ENCODE peak calls at places on chromosomes 4 and X, in nine cellular contexts. One of them, this sample, is unnamed. For H3K9me3 and H3K4me1, the result is how much of the 10 kb centered on the place peaks cover.

GRCh38 chr4:94803181-94803580 is 45.4 kb downstream of the BMPR1B start:
- DNase-seq in Caco-2: no peak
- DNase-seq in thoracic aorta: no peak
- DNase-seq in A549: no peak
- DNase-seq in endodermal cell: no peak
- DNase-seq in cardiac muscle cell: no peak
- DNase-seq in fibroblast of lung: peak
- DNase-seq in RWPE2: no peak
- DNase-seq in CD8-positive, alpha-beta T cell: no peak
- DNase-seq in this sample: no peak

GRCh38 chrX:150696836-150697235 is 3.6 kb downstream of the MTMR1 start:
- DNase-seq in fibroblast of lung: no peak
- DNase-seq in endodermal cell: no peak
- DNase-seq in RWPE2: no peak
- DNase-seq in thoracic aorta: no peak
- DNase-seq in CD8-positive, alpha-beta T cell: no peak
- DNase-seq in A549: no peak
- DNase-seq in Caco-2: no peak
- DNase-seq in cardiac muscle cell: no peak
- DNase-seq in this sample: no peak

GRCh38 chr4:22897520-22898108 is 204.9 kb downstream of the GBA3 start:
- DNase-seq in cardiac muscle cell: peak
- DNase-seq in Caco-2: no peak
- DNase-seq in thoracic aorta: no peak
- DNase-seq in fibroblast of lung: peak
- DNase-seq in RWPE2: no peak
- DNase-seq in endodermal cell: peak
- DNase-seq in A549: peak
- DNase-seq in CD8-positive, alpha-beta T cell: no peak
- DNase-seq in this sample: no peak

GRCh38 chrX:109847257-109848187 is 114.5 kb upstream of the ACSL4 start:
- DNase-seq in thoracic aorta: no peak
- DNase-seq in cardiac muscle cell: no peak
- DNase-seq in fibroblast of lung: peak
- DNase-seq in RWPE2: no peak
- DNase-seq in CD8-positive, alpha-beta T cell: no peak
- DNase-seq in A549: peak
- DNase-seq in endodermal cell: no peak
- DNase-seq in Caco-2: peak
- DNase-seq in this sample: no peak

GRCh38 chr4:118948545-118949144 is 60.0 kb downstream of the SYNPO2 start:
- DNase-seq in Caco-2: no peak
- DNase-seq in CD8-positive, alpha-beta T cell: no peak
- DNase-seq in fibroblast of lung: no peak
- DNase-seq in endodermal cell: no peak
- DNase-seq in RWPE2: no peak
- DNase-seq in thoracic aorta: no peak
- DNase-seq in A549: no peak
- DNase-seq in cardiac muscle cell: no peak
- DNase-seq in this sample: no peak

GRCh38 chr4:33107813-33108212 is 2387.6 kb downstream of the PCDH7 start:
- DNase-seq in cardiac muscle cell: no peak
- DNase-seq in A549: no peak
- DNase-seq in thoracic aorta: no peak
- DNase-seq in endodermal cell: no peak
- DNase-seq in CD8-positive, alpha-beta T cell: no peak
- DNase-seq in RWPE2: no peak
- DNase-seq in fibroblast of lung: no peak
- DNase-seq in Caco-2: no peak
- DNase-seq in this sample: no peak

GRCh38 chr4:79217043-79217442 is 108.8 kb downstream of the NAA11 start:
- DNase-seq in endodermal cell: peak
- DNase-seq in RWPE2: no peak
- DNase-seq in CD8-positive, alpha-beta T cell: no peak
- DNase-seq in fibroblast of lung: no peak
- DNase-seq in thoracic aorta: no peak
- DNase-seq in Caco-2: no peak
- DNase-seq in cardiac muscle cell: no peak
- DNase-seq in A549: no peak
- DNase-seq in this sample: no peak

GRCh38 chr4:113961322-113961698 is 18.1 kb downstream of the ARSJ start:
- DNase-seq in RWPE2: no peak
- DNase-seq in endodermal cell: no peak
- DNase-seq in CD8-positive, alpha-beta T cell: no peak
- DNase-seq in thoracic aorta: no peak
- DNase-seq in cardiac muscle cell: no peak
- DNase-seq in fibroblast of lung: peak
- DNase-seq in Caco-2: no peak
- DNase-seq in A549: peak
- DNase-seq in this sample: no peak

GRCh38 chr4:142083264-142083663 is 446.9 kb downstream of the IL15 start:
- DNase-seq in A549: no peak
- DNase-seq in RWPE2: no peak
- DNase-seq in endodermal cell: no peak
- DNase-seq in thoracic aorta: no peak
- DNase-seq in Caco-2: no peak
- DNase-seq in fibroblast of lung: peak
- DNase-seq in cardiac muscle cell: no peak
- DNase-seq in CD8-positive, alpha-beta T cell: no peak
- DNase-seq in this sample: no peak

GRCh38 chr4:148444296-148445070 is 2.3 kb upstream of the NR3C2 start:
- DNase-seq in cardiac muscle cell: peak
- DNase-seq in RWPE2: no peak
- DNase-seq in Caco-2: no peak
- DNase-seq in A549: no peak
- DNase-seq in CD8-positive, alpha-beta T cell: peak
- DNase-seq in thoracic aorta: no peak
- DNase-seq in endodermal cell: peak
- DNase-seq in fibroblast of lung: peak
- DNase-seq in this sample: peak

GRCh38 chr4:184805462-184806245 is 20.1 kb downstream of the ACSL1 start:
- DNase-seq in Caco-2: no peak
- DNase-seq in A549: no peak
- DNase-seq in thoracic aorta: no peak
- DNase-seq in fibroblast of lung: no peak
- DNase-seq in CD8-positive, alpha-beta T cell: no peak
- DNase-seq in cardiac muscle cell: no peak
- DNase-seq in endodermal cell: peak
- DNase-seq in RWPE2: no peak
- DNase-seq in this sample: peak

GRCh38 chrX:68487254-68487653 is 11.6 kb upstream of the YIPF6 start:
- DNase-seq in cardiac muscle cell: no peak
- DNase-seq in CD8-positive, alpha-beta T cell: no peak
- DNase-seq in thoracic aorta: no peak
- DNase-seq in RWPE2: no peak
- DNase-seq in endodermal cell: no peak
- DNase-seq in fibroblast of lung: no peak
- DNase-seq in Caco-2: no peak
- DNase-seq in A549: no peak
- DNase-seq in this sample: no peak
- H3K9me3 ChIP-seq in cardiac muscle cell: under half
- H3K9me3 ChIP-seq in CD8-positive, alpha-beta T cell: under half
- H3K9me3 ChIP-seq in thoracic aorta: under half
- H3K9me3 ChIP-seq in RWPE2: under half
- H3K9me3 ChIP-seq in endodermal cell: under half
- H3K9me3 ChIP-seq in fibroblast of lung: under half
- H3K9me3 ChIP-seq in Caco-2: under half
- H3K9me3 ChIP-seq in A549: under half
- H3K9me3 ChIP-seq in this sample: under half

DNA sequence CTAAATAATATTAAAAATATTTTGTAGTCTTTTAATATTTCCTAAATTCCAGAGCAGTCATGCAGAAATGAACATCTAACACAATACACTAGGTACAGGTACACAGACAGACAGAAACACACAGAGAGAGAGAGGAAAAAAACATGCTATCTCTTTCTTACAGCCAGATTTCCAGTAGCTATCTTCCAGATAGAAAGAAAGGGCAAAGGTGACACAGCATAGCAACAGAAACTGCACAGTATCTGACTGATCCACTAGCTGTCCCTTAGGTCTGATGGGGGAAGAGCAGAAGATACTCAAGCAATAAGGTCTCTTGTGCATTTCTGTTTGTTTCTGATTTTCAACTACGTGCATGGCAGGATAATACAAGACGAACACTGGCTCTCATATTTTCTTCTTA is 7.8 kb downstream of the FBXW7 start:
- DNase-seq in CD8-positive, alpha-beta T cell: no peak
- DNase-seq in cardiac muscle cell: no peak
- DNase-seq in endodermal cell: no peak
- DNase-seq in fibroblast of lung: no peak
- DNase-seq in RWPE2: no peak
- DNase-seq in A549: no peak
- DNase-seq in thoracic aorta: no peak
- DNase-seq in Caco-2: no peak
- DNase-seq in this sample: no peak
- H3K4me1 ChIP-seq in CD8-positive, alpha-beta T cell: under half
- H3K4me1 ChIP-seq in cardiac muscle cell: half or more
- H3K4me1 ChIP-seq in endodermal cell: under half
- H3K4me1 ChIP-seq in fibroblast of lung: under half
- H3K4me1 ChIP-seq in RWPE2: under half
- H3K4me1 ChIP-seq in A549: under half
- H3K4me1 ChIP-seq in thoracic aorta: under half
- H3K4me1 ChIP-seq in Caco-2: under half
- H3K4me1 ChIP-seq in this sample: under half

GRCh38 chrX:2609431-2610238 is 81.5 kb upstream of the CD99 start:
- DNase-seq in RWPE2: no peak
- DNase-seq in thoracic aorta: no peak
- DNase-seq in A549: no peak
- DNase-seq in CD8-positive, alpha-beta T cell: no peak
- DNase-seq in Caco-2: no peak
- DNase-seq in endodermal cell: peak
- DNase-seq in cardiac muscle cell: no peak
- DNase-seq in fibroblast of lung: peak
- DNase-seq in this sample: no peak
- TF ChIP-seq CTCF in RWPE2: peak
- TF ChIP-seq CTCF in thoracic aorta: peak
- TF ChIP-seq CTCF in A549: no peak
- TF ChIP-seq CTCF in CD8-positive, alpha-beta T cell: no peak
- TF ChIP-seq CTCF in Caco-2: no peak
- TF ChIP-seq CTCF in endodermal cell: peak
- TF ChIP-seq CTCF in cardiac muscle cell: no peak
- TF ChIP-seq CTCF in fibroblast of lung: no peak
- TF ChIP-seq CTCF in this sample: no peak

DNA sequence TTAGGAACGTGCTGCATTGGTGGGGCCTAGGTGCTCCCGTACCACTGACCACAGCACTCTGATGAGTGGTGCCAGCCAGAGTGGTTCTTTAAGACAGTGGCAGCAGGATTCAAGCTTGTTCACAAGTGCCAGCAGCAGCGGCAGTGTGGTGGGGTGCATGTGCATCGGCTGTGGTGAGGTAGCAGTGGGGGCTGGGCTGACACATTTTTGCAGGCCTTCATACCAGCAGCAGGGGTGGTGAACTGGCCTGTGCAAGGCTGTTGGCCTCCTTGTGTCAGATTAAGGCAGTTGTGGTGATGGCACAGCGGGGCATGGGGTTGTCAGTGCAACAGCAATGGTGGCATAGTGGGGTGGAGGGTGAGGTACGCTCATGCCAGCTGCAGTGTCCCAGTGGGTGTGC is 131.4 kb downstream of the PABPC4L start:
- DNase-seq in RWPE2: no peak
- DNase-seq in CD8-positive, alpha-beta T cell: no peak
- DNase-seq in Caco-2: no peak
- DNase-seq in endodermal cell: no peak
- DNase-seq in fibroblast of lung: no peak
- DNase-seq in thoracic aorta: no peak
- DNase-seq in A549: no peak
- DNase-seq in cardiac muscle cell: no peak
- DNase-seq in this sample: no peak
- H3K9me3 ChIP-seq in RWPE2: under half
- H3K9me3 ChIP-seq in CD8-positive, alpha-beta T cell: under half
- H3K9me3 ChIP-seq in Caco-2: under half
- H3K9me3 ChIP-seq in endodermal cell: under half
- H3K9me3 ChIP-seq in fibroblast of lung: under half
- H3K9me3 ChIP-seq in thoracic aorta: under half
- H3K9me3 ChIP-seq in A549: under half
- H3K9me3 ChIP-seq in cardiac muscle cell: under half
- H3K9me3 ChIP-seq in this sample: under half

DNA sequence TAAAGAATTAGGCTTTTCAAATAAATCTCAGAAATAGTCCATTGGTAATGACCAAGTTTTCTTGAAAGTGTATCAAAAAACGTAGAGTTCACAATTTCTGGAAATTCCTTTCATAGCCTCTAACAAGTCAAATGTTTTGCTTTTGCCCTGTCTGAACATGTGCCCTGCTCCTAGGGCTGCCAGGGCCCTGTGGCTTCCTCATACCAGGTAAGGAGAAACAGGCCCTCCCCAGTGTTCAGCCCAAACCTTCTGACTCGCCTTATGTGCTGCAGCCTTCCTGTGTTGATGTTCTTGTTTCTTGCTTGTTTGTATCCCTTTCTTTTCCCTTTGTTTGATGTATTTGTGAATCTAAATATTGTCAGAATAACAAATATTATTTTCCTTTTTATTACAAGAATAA is 146.1 kb upstream of the PACRGL start:
- DNase-seq in RWPE2: no peak
- DNase-seq in A549: no peak
- DNase-seq in cardiac muscle cell: no peak
- DNase-seq in fibroblast of lung: no peak
- DNase-seq in Caco-2: no peak
- DNase-seq in endodermal cell: no peak
- DNase-seq in CD8-positive, alpha-beta T cell: no peak
- DNase-seq in thoracic aorta: no peak
- DNase-seq in this sample: no peak
- H3K4me1 ChIP-seq in RWPE2: under half
- H3K4me1 ChIP-seq in A549: under half
- H3K4me1 ChIP-seq in cardiac muscle cell: under half
- H3K4me1 ChIP-seq in fibroblast of lung: under half
- H3K4me1 ChIP-seq in Caco-2: under half
- H3K4me1 ChIP-seq in endodermal cell: under half
- H3K4me1 ChIP-seq in CD8-positive, alpha-beta T cell: under half
- H3K4me1 ChIP-seq in thoracic aorta: under half
- H3K4me1 ChIP-seq in this sample: under half

GRCh38 chrX:119417376-119417775 is 18.2 kb downstream of the SLC25A43 start:
- DNase-seq in Caco-2: no peak
- DNase-seq in fibroblast of lung: no peak
- DNase-seq in cardiac muscle cell: no peak
- DNase-seq in CD8-positive, alpha-beta T cell: no peak
- DNase-seq in thoracic aorta: no peak
- DNase-seq in A549: no peak
- DNase-seq in RWPE2: no peak
- DNase-seq in endodermal cell: no peak
- DNase-seq in this sample: no peak

GRCh38 chrX:119419898-119420297 is 20.8 kb downstream of the SLC25A43 start:
- DNase-seq in fibroblast of lung: no peak
- DNase-seq in RWPE2: no peak
- DNase-seq in CD8-positive, alpha-beta T cell: no peak
- DNase-seq in cardiac muscle cell: no peak
- DNase-seq in A549: no peak
- DNase-seq in thoracic aorta: no peak
- DNase-seq in endodermal cell: no peak
- DNase-seq in Caco-2: no peak
- DNase-seq in this sample: no peak

GRCh38 chrX:119421306-119421705 is 22.2 kb downstream of the SLC25A43 start:
- DNase-seq in cardiac muscle cell: no peak
- DNase-seq in A549: no peak
- DNase-seq in endodermal cell: no peak
- DNase-seq in CD8-positive, alpha-beta T cell: no peak
- DNase-seq in Caco-2: no peak
- DNase-seq in RWPE2: no peak
- DNase-seq in fibroblast of lung: no peak
- DNase-seq in thoracic aorta: no peak
- DNase-seq in this sample: no peak

GRCh38 chrX:119419146-119419545 is 20.0 kb downstream of the SLC25A43 start:
- DNase-seq in CD8-positive, alpha-beta T cell: no peak
- DNase-seq in thoracic aorta: no peak
- DNase-seq in Caco-2: no peak
- DNase-seq in RWPE2: no peak
- DNase-seq in fibroblast of lung: no peak
- DNase-seq in cardiac muscle cell: no peak
- DNase-seq in endodermal cell: no peak
- DNase-seq in A549: no peak
- DNase-seq in this sample: no peak

GRCh38 chrX:119417842-119418241 is 18.7 kb downstream of the SLC25A43 start:
- DNase-seq in Caco-2: no peak
- DNase-seq in thoracic aorta: no peak
- DNase-seq in RWPE2: no peak
- DNase-seq in endodermal cell: no peak
- DNase-seq in fibroblast of lung: no peak
- DNase-seq in CD8-positive, alpha-beta T cell: no peak
- DNase-seq in cardiac muscle cell: no peak
- DNase-seq in A549: peak
- DNase-seq in this sample: no peak
- TF ChIP-seq CTCF in Caco-2: no peak
- TF ChIP-seq CTCF in thoracic aorta: no peak
- TF ChIP-seq CTCF in RWPE2: peak
- TF ChIP-seq CTCF in endodermal cell: peak
- TF ChIP-seq CTCF in fibroblast of lung: no peak
- TF ChIP-seq CTCF in CD8-positive, alpha-beta T cell: no peak
- TF ChIP-seq CTCF in cardiac muscle cell: peak
- TF ChIP-seq CTCF in A549: peak
- TF ChIP-seq CTCF in this sample: no peak

This sample was measured in upper lobe of right lung.